ENCODE peak calls at places on chromosomes 5 and 9, in eight cellular contexts. Z, H, D, K, L, Q, M and Y are unnamed samples.

GRCh38 chr9:121927636-121928035 is 165.5 kb downstream of the TTLL11 start:
- DNase-seq in Z (no peak), H (no peak), D (no peak), K (no peak), L (no peak), Q (no peak), M (no peak), Y (no peak)

GRCh38 chr5:132215329-132215728 is 12.3 kb downstream of the P4HA2 start:
- DNase-seq in Z (peak; percentile 99), H (peak; percentile 88), D (peak; percentile 93), K (no peak), L (no peak), Q (peak; percentile 94), M (peak; percentile 96), Y (no peak)

GRCh38 chr5:75286211-75286773 is 49.6 kb upstream of the ANKRD31 start:
- DNase-seq in Z (no peak), H (no peak), D (no peak), K (no peak), L (no peak), Q (no peak), M (no peak), Y (no peak)

GRCh38 chr9:22992781-22993180 is 546.2 kb downstream of the DMRTA1 start:
- DNase-seq in Z (no peak), H (no peak), D (no peak), K (no peak), L (no peak), Q (no peak), M (no peak), Y (no peak)

GRCh38 chr9:114719290-114719689 is 37.3 kb upstream of the TEX48 start:
- DNase-seq in Z (no peak), H (no peak), D (no peak), K (no peak), L (no peak), Q (no peak), M (no peak), Y (no peak)

GRCh38 chr5:41747708-41748107 is 122.5 kb downstream of the OXCT1 start:
- DNase-seq in Z (no peak), H (no peak), D (no peak), K (no peak), L (no peak), Q (no peak), M (no peak), Y (no peak)

GRCh38 chr9:21096172-21096900 is 18.6 kb upstream of the IFNB1 start:
- DNase-seq in Z (no peak), H (no peak), D (no peak), K (no peak), L (no peak), Q (no peak), M (no peak), Y (peak; percentile 70)

GRCh38 chr5:435961-436640 is 6.9 kb upstream of the EXOC3 start:
- DNase-seq in Z (no peak), H (no peak), D (no peak), K (no peak), L (peak; percentile 62), Q (peak; percentile 0), M (no peak), Y (no peak)

GRCh38 chr5:89729623-89730390 is 679.7 kb downstream of the CETN3 start:
- DNase-seq in Z (no peak), H (no peak), D (no peak), K (no peak), L (no peak), Q (no peak), M (no peak), Y (peak; percentile 39)

GRCh38 chr5:178507151-178507932 is 82.9 kb downstream of the COL23A1 start:
- DNase-seq in Z (no peak), H (no peak), D (no peak), K (no peak), L (no peak), Q (no peak), M (no peak), Y (no peak)

GRCh38 chr9:137457406-137458193 is 1.5 kb downstream of the NSMF start:
- DNase-seq in Z (peak; percentile 84), H (peak; percentile 62), D (no peak), K (no peak), L (no peak), Q (peak; percentile 17), M (peak; percentile 81), Y (no peak)

GRCh38 chr9:68970150-68970549 is 43.8 kb downstream of the PRKACG start:
- DNase-seq in Z (no peak), H (no peak), D (no peak), K (no peak), L (no peak), Q (no peak), M (no peak), Y (no peak)

GRCh38 chr5:65480306-65480865 is 1.3 kb downstream of the ADAMTS6 start:
- DNase-seq in Z (peak; percentile 67), H (peak; percentile 84), D (peak; percentile 75), K (no peak), L (peak; percentile 39), Q (peak; percentile 84), M (peak; percentile 48), Y (peak; percentile 41)
- H3K27ac ChIP-seq in Z (no peak overlapping the region), H (peak overlapping the region; percentile 32), D (peak overlapping the region; percentile 88), K (no peak overlapping the region), L (no peak overlapping the region), Q (peak overlapping the region; percentile 99), M (peak overlapping the region; percentile 19), Y (no peak overlapping the region)

GRCh38 chr9:94018628-94019027 is 63.5 kb upstream of the BARX1 start:
- DNase-seq in Z (no peak), H (no peak), D (no peak), K (no peak), L (no peak), Q (no peak), M (no peak), Y (no peak)
- H3K27ac ChIP-seq in Z (no peak overlapping the region), H (no peak overlapping the region), D (no peak overlapping the region), K (no peak overlapping the region), L (no peak overlapping the region), Q (no peak overlapping the region), M (no peak overlapping the region), Y (peak overlapping the region; percentile 28)

DNA sequence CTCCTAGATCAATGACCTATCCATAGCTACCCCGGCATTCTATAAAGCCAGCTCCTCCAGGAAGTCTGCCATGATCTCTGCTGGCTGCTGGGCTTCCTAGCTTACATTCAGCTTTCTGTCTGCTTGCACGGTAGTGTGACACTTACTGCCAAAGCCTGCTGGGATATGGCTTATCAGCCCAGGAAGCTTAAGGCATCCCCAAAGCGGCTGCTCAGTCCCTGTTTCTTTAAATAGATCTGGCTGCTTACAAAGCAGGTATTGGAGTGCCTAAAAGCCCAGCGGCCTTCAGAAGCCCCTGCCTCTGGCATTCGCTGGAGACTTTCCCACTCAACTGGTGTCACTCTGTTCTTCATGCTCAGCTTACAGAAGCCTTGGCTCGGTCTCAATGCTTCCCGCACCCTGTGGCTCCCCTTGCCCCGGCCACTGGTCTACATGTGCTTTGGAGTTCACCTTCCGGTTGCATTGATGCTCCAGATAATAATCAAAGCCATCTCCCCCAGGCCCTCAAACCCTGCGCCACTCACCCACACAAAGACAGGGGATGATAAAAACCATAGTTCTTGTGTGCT is 31.3 kb upstream of the STRBP start:
- DNase-seq in Z (no peak), H (no peak), D (no peak), K (no peak), L (no peak), Q (no peak), M (no peak), Y (no peak)
- H3K27ac ChIP-seq in Z (no peak overlapping the region), H (no peak overlapping the region), D (peak overlapping the region; percentile 61), K (no peak overlapping the region), L (no peak overlapping the region), Q (no peak overlapping the region), M (no peak overlapping the region), Y (no peak overlapping the region)

GRCh38 chr5:38029431-38030065 is 189.7 kb upstream of the GDNF start:
- DNase-seq in Z (no peak), H (no peak), D (no peak), K (no peak), L (peak; percentile 12), Q (no peak), M (no peak), Y (no peak)
- H3K27ac ChIP-seq in Z (no peak overlapping the region), H (no peak overlapping the region), D (no peak overlapping the region), K (no peak overlapping the region), L (no peak overlapping the region), Q (no peak overlapping the region), M (no peak overlapping the region), Y (no peak overlapping the region)

DNA sequence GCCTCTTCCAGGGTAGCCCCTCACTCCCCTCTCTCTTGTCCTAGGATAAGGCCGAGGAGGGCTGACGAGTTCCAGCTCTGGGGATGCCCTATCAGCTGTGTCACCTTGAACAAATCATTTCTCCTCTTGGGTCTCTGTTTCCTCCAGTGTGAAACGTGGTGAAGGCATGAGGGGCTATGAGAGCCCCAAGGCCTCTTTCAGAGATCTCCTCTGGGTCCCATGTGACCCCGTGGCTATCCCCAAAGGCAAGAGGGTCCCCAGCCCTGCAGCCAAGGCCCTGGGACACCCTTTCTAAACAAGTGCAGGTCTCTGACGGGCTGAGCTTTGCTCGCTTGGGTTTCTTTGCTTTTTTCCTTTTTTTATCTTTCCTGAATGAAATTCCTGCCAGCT is 25.5 kb upstream of the SPTLC1 start:
- DNase-seq in Z (no peak), H (no peak), D (no peak), K (no peak), L (no peak), Q (no peak), M (no peak), Y (no peak)
- H3K27ac ChIP-seq in Z (no peak overlapping the region), H (peak overlapping the region; percentile 84), D (no peak overlapping the region), K (no peak overlapping the region), L (no peak overlapping the region), Q (peak overlapping the region; percentile 64), M (no peak overlapping the region), Y (no peak overlapping the region)

DNA sequence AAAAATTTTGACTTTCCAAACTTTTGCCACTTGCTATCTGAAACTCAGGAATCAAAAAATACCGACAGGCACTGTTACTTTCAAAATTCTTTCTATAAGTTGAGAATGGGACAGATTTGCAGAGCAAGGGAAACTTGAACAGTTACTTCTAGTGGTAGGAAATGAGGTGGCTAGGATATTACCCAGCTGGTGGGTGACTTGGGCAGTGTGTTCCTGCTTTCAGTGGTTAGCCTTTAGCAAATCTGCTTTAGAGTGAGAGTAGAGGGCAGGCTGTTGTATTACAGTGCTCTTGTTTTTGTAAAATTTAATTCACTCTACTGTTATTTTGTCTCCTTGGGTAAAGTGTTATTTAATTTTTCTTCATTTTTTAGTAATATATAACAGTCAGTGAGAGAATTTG is 40.2 kb upstream of the ROPN1L start:
- DNase-seq in Z (no peak), H (no peak), D (no peak), K (no peak), L (no peak), Q (no peak), M (no peak), Y (peak; percentile 39)
- H3K27ac ChIP-seq in Z (no peak overlapping the region), H (no peak overlapping the region), D (no peak overlapping the region), K (no peak overlapping the region), L (no peak overlapping the region), Q (peak overlapping the region; percentile 77), M (no peak overlapping the region), Y (no peak overlapping the region)